ENCODE peak calls at places on chromosomes 2 and 18, in six cellular contexts. One of them, this sample, is unnamed.

GRCh38 chr2:240395896-240396622 is 39.4 kb upstream of the GPC1 start:
- DNase-seq in pancreas: no peak
- DNase-seq in neural progenitor cell: no peak
- DNase-seq in progenitor cell of endocrine pancreas: no peak
- DNase-seq in ureter: peak
- DNase-seq in transverse colon: no peak
- DNase-seq in this sample: no peak

GRCh38 chr2:43075054-43075593 is 151.3 kb downstream of the ZFP36L2 start:
- DNase-seq in neural progenitor cell: no peak
- DNase-seq in ureter: peak
- DNase-seq in pancreas: no peak
- DNase-seq in transverse colon: peak
- DNase-seq in progenitor cell of endocrine pancreas: no peak
- DNase-seq in this sample: no peak

GRCh38 chr2:207768168-207768890 is 1.4 kb downstream of the FZD5 start:
- DNase-seq in neural progenitor cell: peak
- DNase-seq in pancreas: peak
- DNase-seq in progenitor cell of endocrine pancreas: peak
- DNase-seq in transverse colon: peak
- DNase-seq in ureter: peak
- DNase-seq in this sample: peak

GRCh38 chr2:219404954-219405353 is 13.2 kb upstream of the DES start:
- DNase-seq in pancreas: no peak
- DNase-seq in ureter: no peak
- DNase-seq in neural progenitor cell: peak
- DNase-seq in transverse colon: no peak
- DNase-seq in progenitor cell of endocrine pancreas: no peak
- DNase-seq in this sample: no peak

GRCh38 chr18:11387880-11388279 is 221.5 kb upstream of the SLC35G4 start:
- DNase-seq in progenitor cell of endocrine pancreas: no peak
- DNase-seq in ureter: peak
- DNase-seq in transverse colon: peak
- DNase-seq in pancreas: peak
- DNase-seq in neural progenitor cell: peak
- DNase-seq in this sample: no peak

GRCh38 chr18:32919799-32920198 is 147.0 kb upstream of the KLHL14 start:
- DNase-seq in progenitor cell of endocrine pancreas: peak
- DNase-seq in neural progenitor cell: peak
- DNase-seq in pancreas: no peak
- DNase-seq in ureter: no peak
- DNase-seq in transverse colon: peak
- DNase-seq in this sample: peak

GRCh38 chr2:140436956-140437355 is 1656.8 kb upstream of the NXPH2 start:
- DNase-seq in transverse colon: no peak
- DNase-seq in neural progenitor cell: peak
- DNase-seq in progenitor cell of endocrine pancreas: no peak
- DNase-seq in pancreas: no peak
- DNase-seq in ureter: no peak
- DNase-seq in this sample: no peak

GRCh38 chr2:42138163-42139016 is 30.8 kb upstream of the EML4 start:
- DNase-seq in neural progenitor cell: no peak
- DNase-seq in pancreas: no peak
- DNase-seq in progenitor cell of endocrine pancreas: no peak
- DNase-seq in transverse colon: no peak
- DNase-seq in ureter: peak
- DNase-seq in this sample: no peak

GRCh38 chr2:166802475-166802874 is 85.8 kb upstream of the XIRP2 start:
- DNase-seq in transverse colon: no peak
- DNase-seq in pancreas: no peak
- DNase-seq in ureter: no peak
- DNase-seq in neural progenitor cell: no peak
- DNase-seq in progenitor cell of endocrine pancreas: no peak
- DNase-seq in this sample: no peak

This sample was measured in neuronal stem cell.